ENCODE peak calls at places on chromosomes 6 and 20, in eight cellular contexts. T, O, A, K, Y, D, C and N are unnamed samples.

GRCh38 chr20:38706482-38706881 is 17.8 kb upstream of the SLC32A1 start:
- DNase-seq in T (no peak), O (no peak), A (no peak), K (no peak), Y (no peak), D (no peak), C (no peak), N (no peak)

GRCh38 chr20:38651154-38651553 is 49.5 kb downstream of the ARHGAP40 start:
- DNase-seq in T (no peak), O (no peak), A (no peak), K (no peak), Y (no peak), D (no peak), C (no peak), N (no peak)

GRCh38 chr6:47062346-47062745 is 20.2 kb upstream of the ADGRF1 start:
- DNase-seq in T (no peak), O (no peak), A (no peak), K (no peak), Y (no peak), D (no peak), C (no peak), N (no peak)

GRCh38 chr20:18288748-18289705 is 700 bp downstream of the ZNF133 start:
- DNase-seq in T (no peak), O (no peak), A (no peak), K (peak), Y (no peak), D (no peak), C (no peak), N (no peak)

GRCh38 chr6:12605888-12606345 is 110.7 kb upstream of the PHACTR1 start:
- DNase-seq in T (peak), O (no peak), A (no peak), K (peak), Y (no peak), D (peak), C (peak), N (peak)

GRCh38 chr6:13574571-13575376 is at the start of gene SIRT5:
- DNase-seq in T (peak), O (peak), A (peak), K (peak), Y (peak), D (peak), C (peak), N (peak)

GRCh38 chr20:64055893-64056638 is 6.6 kb upstream of the SOX18 start:
- DNase-seq in T (no peak), O (no peak), A (peak), K (no peak), Y (peak), D (no peak), C (no peak), N (no peak)

GRCh38 chr20:57258055-57258454 is 8.4 kb downstream of the BMP7 start:
- DNase-seq in T (no peak), O (no peak), A (no peak), K (no peak), Y (no peak), D (no peak), C (no peak), N (no peak)

GRCh38 chr6:160519603-160520042 is 144.5 kb downstream of the LPA start:
- DNase-seq in T (no peak), O (no peak), A (no peak), K (no peak), Y (peak), D (peak), C (no peak), N (no peak)

GRCh38 chr20:12012241-12013222 is 94.8 kb downstream of the BTBD3 start:
- DNase-seq in T (no peak), O (no peak), A (no peak), K (peak), Y (peak), D (peak), C (peak), N (peak)

GRCh38 chr6:162099685-162100084 is 627.9 kb downstream of the PRKN start:
- DNase-seq in T (peak), O (no peak), A (no peak), K (peak), Y (no peak), D (peak), C (no peak), N (no peak)

GRCh38 chr6:33143113-33143760 is 49.0 kb downstream of the COL11A2 start:
- DNase-seq in T (no peak), O (no peak), A (no peak), K (no peak), Y (no peak), D (no peak), C (no peak), N (no peak)
- TF ChIP-seq CTCF in T (no peak), O (peak), A (no peak), K (no peak), Y (no peak), D (peak), C (no peak), N (no peak)

GRCh38 chr20:19995220-19995863 is 21.8 kb upstream of the NAA20 start:
- DNase-seq in T (no peak), O (no peak), A (no peak), K (no peak), Y (peak), D (peak), C (no peak), N (no peak)
- TF ChIP-seq CTCF in T (peak), O (peak), A (peak), K (peak), Y (peak), D (peak), C (peak), N (peak)

GRCh38 chr6:138401960-138402832 is 1.8 kb upstream of the HEBP2 start:
- DNase-seq in T (no peak), O (no peak), A (no peak), K (no peak), Y (no peak), D (no peak), C (no peak), N (no peak)

GRCh38 chr6:138404666-138405337 is 779 bp downstream of the HEBP2 start:
- DNase-seq in T (no peak), O (no peak), A (no peak), K (no peak), Y (no peak), D (no peak), C (peak), N (no peak)

GRCh38 chr6:138403801-138404665 is at the start of gene HEBP2:
- DNase-seq in T (peak), O (peak), A (peak), K (peak), Y (peak), D (peak), C (peak), N (peak)

GRCh38 chr6:138402833-138403187 is 1.2 kb upstream of the HEBP2 start:
- DNase-seq in T (no peak), O (no peak), A (no peak), K (no peak), Y (no peak), D (no peak), C (no peak), N (no peak)

GRCh38 chr6:138403324-138403800 is 661 bp upstream of the HEBP2 start:
- DNase-seq in T (no peak), O (no peak), A (peak), K (peak), Y (peak), D (no peak), C (peak), N (no peak)
- TF ChIP-seq CTCF in T (peak), O (peak), A (no peak), K (no peak), Y (peak), D (no peak), C (peak), N (no peak)

GRCh38 chr6:35776364-35777215 is at the start of gene CLPSL2:
- DNase-seq in T (no peak), O (no peak), A (no peak), K (no peak), Y (peak), D (no peak), C (peak), N (no peak)
- TF ChIP-seq CTCF in T (no peak), O (peak), A (no peak), K (no peak), Y (no peak), D (no peak), C (no peak), N (no peak)

GRCh38 chr20:46757754-46758678 is 48.6 kb downstream of the SLC2A10 start:
- DNase-seq in T (no peak), O (no peak), A (no peak), K (peak), Y (peak), D (peak), C (peak), N (no peak)

GRCh38 chr20:46756419-46756818 is 47.0 kb downstream of the SLC2A10 start:
- DNase-seq in T (no peak), O (no peak), A (no peak), K (no peak), Y (no peak), D (no peak), C (no peak), N (no peak)

GRCh38 chr20:46757135-46757534 is 47.7 kb downstream of the SLC2A10 start:
- DNase-seq in T (no peak), O (no peak), A (no peak), K (no peak), Y (no peak), D (no peak), C (no peak), N (no peak)

GRCh38 chr20:46761566-46761965 is 52.1 kb downstream of the SLC2A10 start:
- DNase-seq in T (no peak), O (no peak), A (no peak), K (no peak), Y (no peak), D (no peak), C (no peak), N (no peak)

DNA sequence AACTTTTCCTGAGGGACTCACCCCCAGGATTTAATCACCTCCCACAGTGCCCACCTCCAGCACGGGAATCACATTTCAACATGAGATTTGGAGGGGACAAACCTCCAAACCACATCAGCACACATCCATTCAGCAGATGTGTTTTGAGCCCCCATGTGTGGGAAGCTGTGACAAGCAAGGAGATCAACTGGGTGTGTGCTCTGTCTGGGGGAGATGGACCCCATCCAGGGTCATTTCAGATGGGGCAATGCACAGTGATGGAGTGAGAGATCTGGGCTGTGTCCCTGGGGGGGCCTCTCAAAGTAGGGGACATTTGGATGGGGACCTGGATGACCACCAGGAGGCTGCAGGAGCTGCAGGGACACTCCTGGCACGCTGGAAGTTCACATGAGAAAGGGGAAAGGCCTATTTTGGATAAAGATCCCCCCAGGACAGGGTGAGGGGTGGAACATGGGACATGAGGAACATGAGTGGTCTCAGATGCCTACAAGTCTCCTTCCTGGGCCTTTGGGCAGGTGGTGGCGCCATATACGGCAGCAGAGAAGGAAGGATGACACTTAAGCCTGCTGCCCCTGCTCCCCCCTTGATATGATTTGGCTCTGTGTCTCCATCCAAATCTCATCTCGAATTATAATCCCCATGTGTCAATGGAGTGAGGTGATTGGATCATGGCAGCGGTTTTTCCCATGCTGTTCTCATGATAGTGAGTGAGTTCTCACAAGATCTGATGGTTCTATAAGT is 49.6 kb downstream of the SLC2A10 start:
- DNase-seq in T (no peak), O (no peak), A (no peak), K (no peak), Y (no peak), D (no peak), C (no peak), N (no peak)
- TF ChIP-seq CTCF in T (no peak), O (peak), A (no peak), K (no peak), Y (no peak), D (no peak), C (no peak), N (no peak)

DNA sequence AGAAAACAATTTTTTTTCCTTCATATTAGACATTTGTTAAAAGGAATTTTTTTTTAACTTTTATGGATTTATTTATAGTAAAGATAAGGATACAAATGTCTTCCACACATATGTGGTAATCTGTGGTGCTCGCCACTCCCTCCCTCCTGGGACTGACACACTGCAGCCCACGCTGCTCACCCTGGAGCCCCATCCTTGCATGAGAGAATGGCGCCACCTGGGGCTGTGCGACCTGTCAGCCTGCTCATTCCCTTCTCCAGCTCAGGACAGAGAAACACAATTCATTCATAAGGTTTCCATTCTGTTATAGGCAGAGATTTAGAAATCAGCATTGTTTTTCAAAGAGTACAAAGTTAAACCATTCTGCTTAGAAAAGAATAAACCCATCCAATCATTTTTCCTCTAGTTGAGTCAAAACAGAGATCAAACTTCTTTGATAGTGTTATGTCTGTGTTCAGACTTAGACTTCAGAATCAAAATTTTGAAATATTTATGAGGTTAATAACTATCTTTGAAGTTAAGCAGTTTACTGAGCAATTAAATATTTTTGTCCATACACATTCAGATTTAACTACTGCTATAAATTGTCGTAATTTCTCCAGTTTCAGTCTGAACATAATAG is 42.8 kb upstream of the DYNLRB1 start:
- DNase-seq in T (no peak), O (no peak), A (peak), K (peak), Y (peak), D (peak), C (no peak), N (no peak)
- TF ChIP-seq CTCF in T (peak), O (peak), A (no peak), K (peak), Y (peak), D (peak), C (peak), N (peak)

DNA sequence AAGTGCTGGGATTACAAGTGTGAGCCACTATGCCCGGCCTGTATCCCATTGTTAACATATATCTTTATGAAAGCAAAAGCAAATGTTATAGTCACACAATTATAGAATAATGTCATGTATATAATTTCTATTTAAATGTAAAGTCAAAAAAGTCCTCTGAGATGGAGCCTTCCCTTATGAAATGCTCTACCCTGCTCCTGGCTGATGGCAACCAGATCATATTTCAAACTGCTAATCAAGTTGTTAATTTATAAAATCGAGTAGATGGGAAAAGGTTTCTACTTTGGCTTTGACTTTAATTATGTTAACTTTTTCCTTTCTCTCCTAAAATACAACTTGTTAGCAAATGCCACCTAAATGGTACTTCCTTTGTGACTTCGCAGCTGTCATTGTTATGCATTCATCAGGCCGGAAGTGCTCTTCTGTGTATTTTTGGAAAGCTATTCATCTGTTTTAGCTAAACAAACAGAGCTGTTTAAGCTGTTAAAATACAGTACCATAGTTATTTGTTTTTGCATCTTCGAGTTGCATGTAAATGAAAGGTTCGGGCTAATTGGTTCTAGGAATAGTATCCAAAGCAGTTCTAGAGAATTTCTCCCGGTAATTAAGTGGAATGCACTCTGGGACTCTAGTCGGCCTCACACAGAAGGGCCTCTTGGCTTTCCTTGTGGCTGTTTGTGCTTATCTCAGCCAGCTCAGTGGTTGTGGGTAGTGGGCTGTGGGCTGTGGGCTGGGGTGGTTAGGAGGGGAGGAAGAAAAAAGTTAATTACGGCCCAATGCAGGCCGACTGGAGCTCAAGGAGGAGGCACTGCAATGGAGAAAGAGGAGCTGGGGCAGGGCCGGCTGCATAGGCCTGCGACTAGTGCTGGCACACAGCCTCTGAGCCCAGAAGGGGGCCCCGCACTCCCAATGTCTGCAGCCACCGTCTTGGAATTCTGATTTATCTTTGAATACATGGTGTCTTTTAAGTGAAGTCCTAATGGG is 34.8 kb downstream of the SLC35D3 start:
- DNase-seq in T (no peak), O (no peak), A (no peak), K (no peak), Y (no peak), D (no peak), C (no peak), N (no peak)
- TF ChIP-seq CTCF in T (no peak), O (peak), A (no peak), K (no peak), Y (no peak), D (peak), C (no peak), N (no peak)

GRCh38 chr20:45440424-45440823 is 24.5 kb downstream of the PIGT start:
- DNase-seq in T (no peak), O (no peak), A (no peak), K (no peak), Y (no peak), D (no peak), C (no peak), N (no peak)

GRCh38 chr20:45441746-45442145 is 25.8 kb downstream of the PIGT start:
- DNase-seq in T (no peak), O (no peak), A (no peak), K (no peak), Y (no peak), D (no peak), C (no peak), N (no peak)

GRCh38 chr20:45436732-45437485 is 21.0 kb downstream of the PIGT start:
- DNase-seq in T (peak), O (peak), A (peak), K (peak), Y (peak), D (peak), C (peak), N (no peak)

GRCh38 chr20:45444050-45444449 is 25.5 kb upstream of the WFDC2 start:
- DNase-seq in T (no peak), O (no peak), A (no peak), K (no peak), Y (no peak), D (no peak), C (no peak), N (no peak)

GRCh38 chr20:45440891-45441685 is 25.1 kb downstream of the PIGT start:
- DNase-seq in T (no peak), O (no peak), A (no peak), K (no peak), Y (no peak), D (no peak), C (no peak), N (no peak)
- TF ChIP-seq CTCF in T (no peak), O (no peak), A (no peak), K (no peak), Y (no peak), D (no peak), C (no peak), N (no peak)

GRCh38 chr6:122947355-122947754 is 48.7 kb upstream of the CLVS2 start:
- DNase-seq in T (no peak), O (no peak), A (no peak), K (peak), Y (peak), D (peak), C (no peak), N (no peak)
- TF ChIP-seq CTCF in T (no peak), O (peak), A (no peak), K (no peak), Y (no peak), D (peak), C (peak), N (peak)

GRCh38 chr20:47603260-47603659 is 101.6 kb downstream of the NCOA3 start:
- DNase-seq in T (no peak), O (no peak), A (no peak), K (no peak), Y (no peak), D (no peak), C (no peak), N (no peak)

GRCh38 chr20:47597090-47597489 is 95.4 kb downstream of the NCOA3 start:
- DNase-seq in T (no peak), O (no peak), A (no peak), K (no peak), Y (no peak), D (no peak), C (no peak), N (no peak)

GRCh38 chr20:47598911-47599745 is 97.4 kb downstream of the NCOA3 start:
- DNase-seq in T (no peak), O (no peak), A (no peak), K (no peak), Y (no peak), D (no peak), C (no peak), N (no peak)

GRCh38 chr20:47605673-47606413 is 104.2 kb downstream of the NCOA3 start:
- DNase-seq in T (no peak), O (no peak), A (no peak), K (no peak), Y (no peak), D (no peak), C (no peak), N (peak)

DNA sequence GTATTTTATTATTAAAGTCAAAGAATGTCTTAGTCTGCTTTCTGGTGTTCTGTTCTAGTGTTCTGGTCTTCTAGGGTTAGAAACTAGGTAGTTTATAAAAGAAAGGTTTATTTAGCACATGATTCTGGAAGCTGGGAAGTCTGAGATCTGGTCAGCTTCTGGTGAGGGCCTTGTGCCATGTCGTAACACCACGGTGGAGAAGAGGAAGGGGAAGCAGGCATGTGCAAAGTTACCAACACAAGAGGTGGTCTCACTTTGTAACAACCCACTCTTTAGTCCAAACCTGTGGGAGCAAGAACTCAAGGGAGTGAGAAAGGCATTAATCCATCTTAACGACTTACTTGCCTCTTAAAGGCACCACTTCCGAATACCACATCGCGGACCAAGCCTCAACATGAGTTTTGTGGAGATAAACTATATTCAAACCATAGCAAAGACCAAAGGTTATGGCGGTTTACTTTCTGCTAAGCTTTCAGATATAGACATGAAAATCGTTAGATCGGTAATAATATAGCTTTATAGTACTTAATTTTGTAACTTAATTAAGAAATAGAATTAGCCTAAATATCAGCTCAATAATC is 99.4 kb downstream of the NCOA3 start:
- DNase-seq in T (no peak), O (no peak), A (no peak), K (no peak), Y (no peak), D (no peak), C (no peak), N (no peak)
- TF ChIP-seq CTCF in T (no peak), O (no peak), A (no peak), K (no peak), Y (no peak), D (no peak), C (no peak), N (no peak)